ENCODE peak calls at places on chromosome X, in five cellular contexts. M is uterus, A is heart right ventricle, T is mesothelial cell of epicardium, S is AG09319. R is an unnamed sample.
A peak's percentile ranks its signal among the peaks of the same experiment; 100 is the strongest.

GRCh38 chrX:109742722-109743121 is 9.7 kb upstream of the ACSL4 start:
- DNase-seq in M (no peak), A (no peak), T (no peak), S (no peak), R (no peak)

GRCh38 chrX:1213971-1214370 is 1.5 kb upstream of the CRLF2 start:
- DNase-seq in M (no peak), A (no peak), T (no peak), S (no peak), R (no peak)

GRCh38 chrX:140710710-140711109 is 1.2 kb downstream of the LINC00632 start:
- DNase-seq in M (no peak), A (no peak), T (no peak), S (no peak), R (no peak)

GRCh38 chrX:14903891-14904290 is 30.7 kb downstream of the MOSPD2 start:
- DNase-seq in M (no peak), A (no peak), T (no peak), S (no peak), R (no peak)

GRCh38 chrX:143788265-143788664 is 67.7 kb upstream of the SPANXN2 start:
- DNase-seq in M (no peak), A (no peak), T (no peak), S (no peak), R (no peak)

GRCh38 chrX:44828008-44828605 is 15.7 kb upstream of the DUSP21 start:
- DNase-seq in M (no peak), A (no peak), T (no peak), S (peak; percentile 23), R (no peak)

GRCh38 chrX:48507246-48507645 is 1.5 kb upstream of the PORCN start:
- DNase-seq in M (no peak), A (no peak), T (no peak), S (no peak), R (no peak)

GRCh38 chrX:84320606-84321005 is 132.6 kb upstream of the RPS6KA6 start:
- DNase-seq in M (no peak), A (no peak), T (no peak), S (no peak), R (no peak)

GRCh38 chrX:24494544-24495113 is 29.5 kb downstream of the PDK3 start:
- DNase-seq in M (no peak), A (no peak), T (no peak), S (peak; percentile 31), R (no peak)

GRCh38 chrX:27307546-27307945 is 155.6 kb downstream of the PPP4R3C start:
- DNase-seq in M (no peak), A (no peak), T (no peak), S (no peak), R (no peak)

GRCh38 chrX:139930923-139931645 is 1.8 kb downstream of the ATP11C start:
- DNase-seq in M (no peak), A (peak; percentile 8), T (no peak), S (no peak), R (no peak)

GRCh38 chrX:128616933-128617332 is 564.7 kb upstream of the ACTRT1 start:
- DNase-seq in M (no peak), A (no peak), T (no peak), S (no peak), R (no peak)

GRCh38 chrX:69237228-69237627 is 72.0 kb upstream of the PJA1 start:
- DNase-seq in M (no peak), A (no peak), T (no peak), S (no peak), R (no peak)

GRCh38 chrX:134718329-134719317 is 60.4 kb upstream of the PLAC1 start:
- DNase-seq in M (peak; percentile 27), A (peak; percentile 15), T (no peak), S (peak; percentile 80), R (no peak)

GRCh38 chrX:103215037-103215767 is at the start of gene BEX4:
- DNase-seq in M (peak; percentile 83), A (peak; percentile 83), T (peak; percentile 83), S (no peak), R (peak; percentile 52)

GRCh38 chrX:111133389-111133788 is 37.4 kb downstream of the PAK3 start:
- DNase-seq in M (no peak), A (no peak), T (no peak), S (no peak), R (no peak)

GRCh38 chrX:38882894-38883620 is 81.8 kb downstream of the MID1IP1 start:
- DNase-seq in M (no peak), A (no peak), T (no peak), S (peak; percentile 15), R (no peak)

GRCh38 chrX:151902813-151903591 is 9.7 kb upstream of the MAGEA4 start:
- DNase-seq in M (peak; percentile 23), A (peak; percentile 14), T (no peak), S (peak; percentile 50), R (no peak)

GRCh38 chrX:134202561-134202960 is 34.4 kb upstream of the CCDC160 start:
- DNase-seq in M (no peak), A (no peak), T (no peak), S (no peak), R (no peak)

GRCh38 chrX:72003811-72004750 is 93.4 kb downstream of the NHSL2 start:
- DNase-seq in M (peak; percentile 51), A (peak; percentile 33), T (no peak), S (peak; percentile 53), R (no peak)

GRCh38 chrX:132533409-132533808 is 44.6 kb upstream of the MBNL3 start:
- DNase-seq in M (no peak), A (no peak), T (no peak), S (no peak), R (no peak)

GRCh38 chrX:33336783-33337182 is 125.4 kb upstream of the DMD start:
- DNase-seq in M (no peak), A (no peak), T (no peak), S (no peak), R (no peak)

GRCh38 chrX:33339219-33339618 is 127.9 kb upstream of the DMD start:
- DNase-seq in M (no peak), A (no peak), T (no peak), S (no peak), R (no peak)
- TF ChIP-seq CTCF in M (no peak), A (no peak), T (no peak), S (no peak), R (no peak)

DNA sequence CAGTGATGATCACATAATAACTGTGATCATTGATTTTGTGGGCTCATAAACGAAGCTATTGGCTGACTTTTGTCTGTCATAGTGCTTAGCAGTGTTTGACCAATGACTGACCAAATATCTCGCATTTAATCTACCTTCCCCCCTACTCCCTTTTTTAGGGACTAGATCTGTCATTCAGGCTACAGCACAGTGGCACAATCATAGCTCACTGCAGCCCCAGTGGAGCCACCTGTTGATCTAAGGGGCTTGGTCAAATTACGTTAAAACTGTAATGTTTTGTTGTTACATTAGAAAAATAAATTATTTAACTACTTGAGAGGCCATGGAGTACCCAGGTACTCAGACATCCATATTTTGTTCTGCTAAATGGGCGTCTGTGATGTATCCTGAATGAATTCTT is 1.5 kb downstream of the FUNDC2 start:
- DNase-seq in M (no peak), A (no peak), T (no peak), S (no peak), R (no peak)
- TF ChIP-seq CTCF in M (no peak), A (no peak), T (no peak), S (no peak), R (no peak)

GRCh38 chrX:136028383-136028984 is 43.2 kb downstream of the SLC9A6 start:
- DNase-seq in M (no peak), A (no peak), T (no peak), S (peak; percentile 44), R (no peak)
- TF ChIP-seq CTCF in M (peak; percentile 59), A (peak; percentile 62), T (no peak), S (peak; percentile 61), R (no peak)

DNA sequence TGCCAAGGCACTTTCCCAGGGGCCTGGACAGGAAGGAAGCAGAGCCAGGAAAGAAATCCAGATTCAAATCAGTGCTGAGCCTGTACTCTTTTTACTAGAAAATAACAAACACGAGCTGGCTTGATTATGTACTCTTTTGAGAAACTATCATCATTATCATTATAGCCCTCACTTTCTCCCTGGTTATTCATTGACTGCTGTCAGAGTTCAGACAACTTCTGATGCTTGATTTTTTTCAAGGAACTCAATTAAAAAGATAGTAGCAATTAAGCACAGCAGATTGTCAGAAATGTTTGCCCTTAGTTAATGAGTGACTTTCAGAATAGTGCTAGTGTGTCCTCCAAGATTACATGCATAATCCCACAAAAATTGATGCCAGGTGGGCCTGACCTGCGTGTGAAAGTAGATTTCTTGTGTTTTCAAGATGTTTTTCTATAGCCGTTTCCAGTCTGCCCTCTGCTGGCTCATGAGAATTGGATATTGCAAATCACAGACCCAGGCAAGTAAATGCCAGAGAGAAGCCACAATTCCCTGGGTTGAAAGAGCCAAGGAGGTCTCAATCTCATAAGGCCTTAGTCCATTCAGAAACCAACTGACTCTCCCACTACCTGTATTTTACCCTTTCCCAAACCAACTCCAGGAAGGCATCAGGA is 14.3 kb upstream of the PNPLA4 start:
- DNase-seq in M (no peak), A (no peak), T (no peak), S (no peak), R (no peak)
- TF ChIP-seq CTCF in M (no peak), A (peak; percentile 31), T (peak; percentile 20), S (peak; percentile 33), R (no peak)

R was measured in omental fat pad.